ENCODE peak calls at places on chromosomes 5 and 9, in eight cellular contexts. M is Karpas-422; K is MM.1S; G is left ventricle myocardium inferior; N is suprapubic skin; W is endodermal cell; O is CD4-positive, CD25-positive, alpha-beta regulatory T cell; J is Panc1. R is an unnamed sample.

GRCh38 chr5:74636552-74636951 is 4.0 kb downstream of the ENC1 start:
- DNase-seq in J (no peak), W (no peak), M (no peak), N (no peak), O (no peak), G (no peak), K (no peak), R (no peak)

GRCh38 chr5:141821430-141821925 is 56.7 kb downstream of the PCDH1 start:
- DNase-seq in N (no peak), W (peak; percentile 77), J (no peak), O (no peak), G (no peak), K (no peak), M (peak; percentile 62), R (no peak)

GRCh38 chr9:132071847-132072507 is 7.7 kb downstream of the MED27 start:
- DNase-seq in J (no peak), W (no peak), M (no peak), K (no peak), N (no peak), G (no peak), O (no peak), R (no peak)

GRCh38 chr9:137673871-137674270 is 55.1 kb downstream of the EHMT1 start:
- DNase-seq in N (no peak), K (no peak), G (no peak), O (no peak), W (no peak), M (no peak), J (no peak), R (no peak)

GRCh38 chr9:89781838-89782237 is 177.0 kb downstream of the GADD45G start:
- DNase-seq in W (peak; percentile 14), G (no peak), K (no peak), M (peak; percentile 62), N (no peak), O (no peak), J (no peak), R (no peak)

GRCh38 chr9:116234091-116234490 is 80.5 kb downstream of the PAPPA start:
- DNase-seq in M (no peak), W (peak; percentile 58), O (no peak), N (no peak), K (no peak), G (no peak), J (no peak), R (no peak)

GRCh38 chr5:128920345-128921215 is 44.7 kb upstream of the SLC27A6 start:
- DNase-seq in O (no peak), W (no peak), J (no peak), K (no peak), G (no peak), M (no peak), N (no peak), R (no peak)

GRCh38 chr9:29882767-29883166 is 2309.5 kb upstream of the C9orf72 start:
- DNase-seq in N (no peak), K (no peak), O (no peak), W (no peak), J (no peak), M (no peak), G (no peak), R (no peak)

GRCh38 chr5:67095346-67095871 is 101.2 kb downstream of the CD180 start:
- DNase-seq in G (peak; percentile 80), M (no peak), K (no peak), N (peak; percentile 85), J (no peak), O (no peak), W (no peak), R (peak; percentile 24)

GRCh38 chr5:14414007-14414406 is 167.6 kb upstream of the OTULINL start:
- DNase-seq in O (peak; percentile 45), J (no peak), K (no peak), N (no peak), W (no peak), G (no peak), M (no peak), R (no peak)

GRCh38 chr5:84623034-84623433 is 238.4 kb upstream of the EDIL3 start:
- DNase-seq in W (no peak), K (peak; percentile 89), J (no peak), N (no peak), M (no peak), O (no peak), G (no peak), R (no peak)

GRCh38 chr9:14467675-14468374 is 153.9 kb upstream of the NFIB start:
- DNase-seq in N (no peak), M (no peak), K (no peak), J (no peak), W (no peak), O (no peak), G (no peak), R (no peak)

GRCh38 chr9:133979124-133979920 is 12.8 kb downstream of the VAV2 start:
- DNase-seq in G (peak; percentile 62), N (no peak), M (peak; percentile 74), J (no peak), W (no peak), O (no peak), K (no peak), R (peak; percentile 86)

GRCh38 chr9:133104718-133105460 is 16.2 kb downstream of the RALGDS start:
- DNase-seq in O (no peak), G (no peak), K (no peak), W (no peak), M (no peak), J (no peak), N (no peak), R (peak; percentile 14)

DNA sequence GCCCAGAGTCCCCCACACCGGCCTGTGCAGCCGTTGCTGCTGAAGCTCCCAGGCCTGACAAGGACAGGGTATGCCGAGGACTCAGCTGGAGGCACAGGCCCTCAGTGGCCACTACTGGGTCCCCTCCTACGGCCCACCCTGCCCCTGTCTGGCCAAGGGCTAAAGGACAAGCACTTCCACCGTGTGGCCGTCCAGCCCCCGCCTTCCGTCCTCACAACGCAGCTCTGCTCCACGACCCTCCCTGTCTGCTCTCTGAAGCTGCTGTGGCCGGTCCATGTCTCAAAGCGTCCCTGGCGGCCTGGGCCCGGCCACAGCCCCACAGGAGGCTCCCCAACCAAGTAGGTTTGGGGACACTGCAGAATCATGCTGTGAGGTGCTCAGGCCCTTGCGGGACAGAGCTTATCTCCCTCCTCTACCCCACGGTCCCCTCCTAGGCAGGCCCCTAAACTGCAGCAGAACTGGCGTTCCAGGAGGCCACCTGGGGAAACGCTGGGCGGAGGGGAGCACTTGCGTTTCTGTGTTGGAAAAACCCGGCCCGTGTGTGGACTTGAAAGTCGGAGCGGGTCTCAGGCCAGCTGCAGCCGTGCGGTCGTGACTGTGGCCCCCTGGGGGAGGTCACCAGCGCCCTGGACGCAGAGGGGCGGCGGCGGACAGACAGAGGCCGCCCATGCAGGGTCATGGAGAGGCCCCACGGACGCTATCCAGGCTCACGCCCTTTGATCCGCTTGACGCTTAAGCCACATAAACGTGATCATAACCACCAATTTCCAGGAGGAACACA is 45.6 kb downstream of the NKD2 start:
- DNase-seq in J (no peak), W (no peak), O (no peak), G (peak; percentile 16), K (no peak), N (no peak), M (no peak), R (peak; percentile 26)
- H3K36me3 ChIP-seq in J (peaks cover 18% of the 10 kb centered on the region), W (peaks cover 11% of the 10 kb centered on the region), O (peaks cover 32% of the 10 kb centered on the region), G (peaks cover 82% of the 10 kb centered on the region), K (no peaks in the 10 kb centered on the region), N (peaks cover 62% of the 10 kb centered on the region), M (no peaks in the 10 kb centered on the region), R (no peaks in the 10 kb centered on the region)

GRCh38 chr5:55030220-55030619 is 6.2 kb downstream of the GZMK start:
- DNase-seq in O (no peak), J (no peak), G (no peak), W (peak; percentile 77), N (no peak), K (no peak), M (no peak), R (no peak)
- H3K4me3 ChIP-seq in O (no peak overlapping the region), J (no peak overlapping the region), G (no peak overlapping the region), W (no peak overlapping the region), N (no peak overlapping the region), K (no peak overlapping the region), M (no peak overlapping the region), R (no peak overlapping the region)

DNA sequence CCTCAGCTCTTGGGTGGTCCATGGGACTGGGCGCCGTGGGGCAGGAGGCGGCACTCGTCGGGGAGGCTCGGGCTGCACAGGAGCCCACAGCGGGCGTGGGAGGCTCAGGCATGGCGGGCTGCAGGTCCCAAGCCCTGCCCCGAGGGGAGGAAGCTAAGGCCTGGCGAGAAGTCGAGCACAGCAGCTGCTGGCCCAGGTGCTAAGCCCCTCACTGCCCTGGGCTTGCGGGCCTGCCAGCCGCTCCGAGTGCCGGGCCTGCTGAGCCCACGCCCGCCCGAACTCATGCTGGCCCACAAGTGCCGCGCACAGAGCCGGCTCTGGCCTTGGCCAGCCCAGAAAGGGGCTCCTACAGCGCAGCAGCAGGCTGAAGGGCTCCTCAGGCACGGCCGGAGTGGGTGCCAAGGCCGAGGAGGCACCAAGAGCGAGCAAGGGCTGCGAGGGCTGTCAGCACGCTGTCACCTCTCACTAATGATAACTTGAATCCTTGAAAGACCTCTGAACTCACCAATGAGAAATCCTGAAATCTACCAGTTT is 1506.8 kb upstream of the WWC1 start:
- DNase-seq in O (no peak), G (no peak), W (no peak), K (no peak), N (no peak), M (no peak), J (no peak), R (no peak)
- H3K27ac ChIP-seq in O (no peak overlapping the region), G (no peak overlapping the region), W (no peak overlapping the region), K (no peak overlapping the region), N (no peak overlapping the region), M (no peak overlapping the region), J (no peak overlapping the region), R (no peak overlapping the region)

GRCh38 chr5:36049949-36050348 is 16.7 kb downstream of the UGT3A2 start:
- DNase-seq in W (no peak), N (no peak), K (no peak), G (no peak), M (no peak), J (no peak), O (no peak), R (no peak)

GRCh38 chr5:36052542-36052941 is 14.1 kb downstream of the UGT3A2 start:
- DNase-seq in G (no peak), J (no peak), O (no peak), N (no peak), K (no peak), W (no peak), M (no peak), R (no peak)

GRCh38 chr5:36045895-36046294 is 20.8 kb downstream of the UGT3A2 start:
- DNase-seq in N (no peak), J (no peak), K (no peak), M (no peak), O (no peak), W (no peak), G (no peak), R (no peak)

DNA sequence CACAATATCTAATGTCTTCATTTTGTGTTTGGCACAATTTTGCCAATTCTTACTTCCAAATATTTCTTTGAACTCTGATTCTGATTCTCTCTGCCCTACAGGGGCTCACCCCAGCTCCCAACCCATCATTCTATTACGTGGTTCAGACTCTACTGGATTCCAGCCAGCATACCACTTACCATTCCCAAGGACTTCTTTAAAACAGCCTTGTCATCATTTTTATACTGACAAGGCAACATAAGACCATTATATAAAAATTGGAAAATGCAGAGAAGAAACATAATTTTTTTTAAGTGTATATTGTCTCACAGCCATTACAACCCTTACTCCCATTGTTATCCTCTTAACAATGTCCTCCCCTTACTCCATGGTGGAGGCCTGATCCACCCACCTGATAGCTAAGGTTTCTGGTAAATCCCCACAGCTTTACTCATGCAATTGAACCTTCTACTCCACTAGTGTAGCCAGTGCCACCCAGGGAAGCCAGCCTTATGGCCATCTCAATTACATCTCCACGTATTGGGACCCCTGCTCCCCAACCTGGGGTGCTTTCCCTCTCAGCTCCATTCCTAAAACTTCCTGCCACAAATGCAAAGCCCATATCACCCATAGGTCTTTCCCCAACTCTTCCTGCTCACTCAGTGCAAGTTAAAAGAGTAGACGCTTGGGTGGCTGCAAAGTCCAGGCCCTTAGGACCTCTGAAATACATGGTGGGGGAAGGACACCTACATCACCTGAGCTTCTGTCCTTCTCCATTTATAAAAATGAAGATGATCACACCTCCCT is 19.1 kb downstream of the UGT3A2 start:
- DNase-seq in O (no peak), G (no peak), K (no peak), N (no peak), M (no peak), J (no peak), W (no peak), R (no peak)
- H3K36me3 ChIP-seq in O (no peaks in the 10 kb centered on the region), G (no peaks in the 10 kb centered on the region), K (no peaks in the 10 kb centered on the region), N (no peaks in the 10 kb centered on the region), M (no peaks in the 10 kb centered on the region), J (no peaks in the 10 kb centered on the region), W (peaks cover 4% of the 10 kb centered on the region), R (no peaks in the 10 kb centered on the region)